ENCODE peak calls at places on chromosomes 12 and 14, in nine cellular contexts. One of them, this sample, is unnamed.

GRCh38 chr12:843609-844008 is 91.2 kb downstream of the WNK1 start:
- DNase-seq in mucosa of gallbladder: no peak
- DNase-seq in AG04450: peak; percentile 15
- DNase-seq in SK-N-SH: no peak
- DNase-seq in choroid plexus epithelial cell: peak; percentile 48
- DNase-seq in HT1080: peak; percentile 21
- DNase-seq in iris pigment epithelial cell: peak; percentile 40
- DNase-seq in GM13976: no peak
- DNase-seq in AG08396: no peak
- DNase-seq in this sample: no peak

GRCh38 chr12:125856899-125857298 is 791.7 kb downstream of the AACS start:
- DNase-seq in mucosa of gallbladder: no peak
- DNase-seq in AG04450: no peak
- DNase-seq in SK-N-SH: no peak
- DNase-seq in choroid plexus epithelial cell: no peak
- DNase-seq in HT1080: no peak
- DNase-seq in iris pigment epithelial cell: no peak
- DNase-seq in GM13976: no peak
- DNase-seq in AG08396: no peak
- DNase-seq in this sample: no peak

GRCh38 chr14:55352201-55352600 is 59.4 kb downstream of the ATG14 start:
- DNase-seq in mucosa of gallbladder: no peak
- DNase-seq in AG04450: no peak
- DNase-seq in SK-N-SH: no peak
- DNase-seq in choroid plexus epithelial cell: no peak
- DNase-seq in HT1080: no peak
- DNase-seq in iris pigment epithelial cell: no peak
- DNase-seq in GM13976: no peak
- DNase-seq in AG08396: no peak
- DNase-seq in this sample: no peak

GRCh38 chr14:38718519-38718918 is 384.5 kb downstream of the SEC23A start:
- DNase-seq in mucosa of gallbladder: no peak
- DNase-seq in AG04450: no peak
- DNase-seq in SK-N-SH: no peak
- DNase-seq in choroid plexus epithelial cell: no peak
- DNase-seq in HT1080: no peak
- DNase-seq in iris pigment epithelial cell: no peak
- DNase-seq in GM13976: no peak
- DNase-seq in AG08396: no peak
- DNase-seq in this sample: no peak

GRCh38 chr12:32522322-32523221 is 123.2 kb downstream of the FGD4 start:
- DNase-seq in mucosa of gallbladder: no peak
- DNase-seq in AG04450: no peak
- DNase-seq in SK-N-SH: no peak
- DNase-seq in choroid plexus epithelial cell: no peak
- DNase-seq in HT1080: no peak
- DNase-seq in iris pigment epithelial cell: no peak
- DNase-seq in GM13976: peak; percentile 32
- DNase-seq in AG08396: no peak
- DNase-seq in this sample: no peak

GRCh38 chr12:730550-730949 is 21.8 kb upstream of the WNK1 start:
- DNase-seq in mucosa of gallbladder: no peak
- DNase-seq in AG04450: no peak
- DNase-seq in SK-N-SH: no peak
- DNase-seq in choroid plexus epithelial cell: no peak
- DNase-seq in HT1080: no peak
- DNase-seq in iris pigment epithelial cell: no peak
- DNase-seq in GM13976: no peak
- DNase-seq in AG08396: no peak
- DNase-seq in this sample: no peak

GRCh38 chr12:104212516-104212915 is 3.1 kb upstream of the TXNRD1 start:
- DNase-seq in mucosa of gallbladder: no peak
- DNase-seq in AG04450: no peak
- DNase-seq in SK-N-SH: no peak
- DNase-seq in choroid plexus epithelial cell: no peak
- DNase-seq in HT1080: no peak
- DNase-seq in iris pigment epithelial cell: peak; percentile 39
- DNase-seq in GM13976: no peak
- DNase-seq in AG08396: no peak
- DNase-seq in this sample: no peak

GRCh38 chr14:81509838-81510452 is 23.7 kb downstream of the SEL1L start:
- DNase-seq in mucosa of gallbladder: no peak
- DNase-seq in AG04450: no peak
- DNase-seq in SK-N-SH: no peak
- DNase-seq in choroid plexus epithelial cell: peak; percentile 39
- DNase-seq in HT1080: no peak
- DNase-seq in iris pigment epithelial cell: no peak
- DNase-seq in GM13976: no peak
- DNase-seq in AG08396: no peak
- DNase-seq in this sample: no peak

GRCh38 chr12:38411426-38411825 is 94.9 kb downstream of the ALG10B start:
- DNase-seq in mucosa of gallbladder: no peak
- DNase-seq in AG04450: no peak
- DNase-seq in SK-N-SH: no peak
- DNase-seq in choroid plexus epithelial cell: no peak
- DNase-seq in HT1080: no peak
- DNase-seq in iris pigment epithelial cell: no peak
- DNase-seq in GM13976: no peak
- DNase-seq in AG08396: no peak
- DNase-seq in this sample: no peak

GRCh38 chr12:47882796-47883546 is 21.8 kb downstream of the VDR start:
- DNase-seq in mucosa of gallbladder: peak; percentile 67
- DNase-seq in AG04450: no peak
- DNase-seq in SK-N-SH: peak; percentile 48
- DNase-seq in choroid plexus epithelial cell: no peak
- DNase-seq in HT1080: no peak
- DNase-seq in iris pigment epithelial cell: no peak
- DNase-seq in GM13976: peak; percentile 75
- DNase-seq in AG08396: no peak
- DNase-seq in this sample: no peak

GRCh38 chr12:64522316-64522715 is 70.4 kb downstream of the TBK1 start:
- DNase-seq in mucosa of gallbladder: no peak
- DNase-seq in AG04450: peak; percentile 13
- DNase-seq in SK-N-SH: no peak
- DNase-seq in choroid plexus epithelial cell: peak; percentile 77
- DNase-seq in HT1080: peak; percentile 27
- DNase-seq in iris pigment epithelial cell: peak; percentile 56
- DNase-seq in GM13976: no peak
- DNase-seq in AG08396: peak; percentile 15
- DNase-seq in this sample: peak; percentile 19

GRCh38 chr14:67420102-67420739 is 8.3 kb upstream of the PLEK2 start:
- DNase-seq in mucosa of gallbladder: no peak
- DNase-seq in AG04450: no peak
- DNase-seq in SK-N-SH: no peak
- DNase-seq in choroid plexus epithelial cell: no peak
- DNase-seq in HT1080: no peak
- DNase-seq in iris pigment epithelial cell: no peak
- DNase-seq in GM13976: peak; percentile 44
- DNase-seq in AG08396: no peak
- DNase-seq in this sample: no peak

GRCh38 chr14:99615497-99616245 is 11.7 kb upstream of the CCDC85C start:
- DNase-seq in mucosa of gallbladder: no peak
- DNase-seq in AG04450: no peak
- DNase-seq in SK-N-SH: no peak
- DNase-seq in choroid plexus epithelial cell: peak; percentile 21
- DNase-seq in HT1080: no peak
- DNase-seq in iris pigment epithelial cell: no peak
- DNase-seq in GM13976: no peak
- DNase-seq in AG08396: no peak
- DNase-seq in this sample: no peak

GRCh38 chr14:75334191-75335051 is 55.8 kb downstream of the FOS start:
- DNase-seq in mucosa of gallbladder: peak; percentile 26
- DNase-seq in AG04450: no peak
- DNase-seq in SK-N-SH: no peak
- DNase-seq in choroid plexus epithelial cell: peak; percentile 22
- DNase-seq in HT1080: no peak
- DNase-seq in iris pigment epithelial cell: no peak
- DNase-seq in GM13976: peak; percentile 66
- DNase-seq in AG08396: no peak
- DNase-seq in this sample: peak; percentile 17

GRCh38 chr14:29627141-29627540 is 300.5 kb downstream of the PRKD1 start:
- DNase-seq in mucosa of gallbladder: no peak
- DNase-seq in AG04450: no peak
- DNase-seq in SK-N-SH: no peak
- DNase-seq in choroid plexus epithelial cell: peak; percentile 23
- DNase-seq in HT1080: peak; percentile 24
- DNase-seq in iris pigment epithelial cell: peak; percentile 40
- DNase-seq in GM13976: no peak
- DNase-seq in AG08396: no peak
- DNase-seq in this sample: peak; percentile 55

This sample was measured in AG20443.